ENCODE peak calls at places on chromosomes 4 and X, in nine cellular contexts. C, B, F, W, R, S, G, L and U are unnamed samples.

GRCh38 chr4:118327554-118328241 is 25.1 kb downstream of the PRSS12 start:
- DNase-seq in C (no peak), B (no peak), F (no peak), W (no peak), R (no peak), S (no peak), G (no peak), L (no peak), U (no peak)

GRCh38 chrX:107654778-107655761 is 26.8 kb downstream of the PRPS1 start:
- DNase-seq in C (no peak), B (peak), F (peak), W (peak), R (no peak), S (peak), G (peak), L (peak), U (peak)

GRCh38 chrX:103730746-103731508 is 20.2 kb downstream of the TMEM31 start:
- DNase-seq in C (peak), B (no peak), F (no peak), W (no peak), R (no peak), S (no peak), G (no peak), L (no peak), U (no peak)

GRCh38 chr4:72275381-72275780 is 243.6 kb downstream of the NPFFR2 start:
- DNase-seq in C (no peak), B (no peak), F (no peak), W (no peak), R (no peak), S (no peak), G (no peak), L (no peak), U (no peak)

GRCh38 chr4:139743027-139743426 is 77.4 kb downstream of the MGST2 start:
- DNase-seq in C (no peak), B (no peak), F (no peak), W (no peak), R (no peak), S (no peak), G (no peak), L (no peak), U (no peak)

GRCh38 chr4:132276185-132276584 is 872.9 kb upstream of the PCDH10 start:
- DNase-seq in C (no peak), B (no peak), F (no peak), W (no peak), R (no peak), S (no peak), G (no peak), L (no peak), U (no peak)

GRCh38 chr4:36189511-36190226 is 54.6 kb downstream of the ARAP2 start:
- DNase-seq in C (no peak), B (no peak), F (no peak), W (no peak), R (peak), S (no peak), G (no peak), L (no peak), U (no peak)

GRCh38 chr4:38923746-38924145 is 56.1 kb downstream of the FAM114A1 start:
- DNase-seq in C (no peak), B (no peak), F (no peak), W (no peak), R (no peak), S (no peak), G (no peak), L (no peak), U (no peak)

GRCh38 chr4:183175631-183176232 is 76.7 kb downstream of the WWC2 start:
- DNase-seq in C (no peak), B (no peak), F (no peak), W (no peak), R (no peak), S (no peak), G (peak), L (no peak), U (no peak)

GRCh38 chrX:144715356-144715755 is 531.9 kb upstream of the SPANXN1 start:
- DNase-seq in C (no peak), B (no peak), F (no peak), W (no peak), R (no peak), S (no peak), G (no peak), L (no peak), U (no peak)

GRCh38 chr4:133151301-133151680 is 2.2 kb downstream of the PCDH10 start:
- DNase-seq in C (no peak), B (no peak), F (peak), W (no peak), R (no peak), S (no peak), G (no peak), L (no peak), U (no peak)

GRCh38 chr4:156764145-156764544 is 207.5 kb downstream of the PDGFC start:
- DNase-seq in C (no peak), B (no peak), F (no peak), W (no peak), R (no peak), S (no peak), G (no peak), L (no peak), U (no peak)

GRCh38 chrX:130109429-130110378 is 593 bp downstream of the ELF4 start:
- DNase-seq in C (no peak), B (no peak), F (peak), W (no peak), R (no peak), S (peak), G (no peak), L (no peak), U (no peak)

GRCh38 chrX:143121471-143121870 is 95.7 kb downstream of the SPANXN4 start:
- DNase-seq in C (no peak), B (no peak), F (no peak), W (no peak), R (no peak), S (no peak), G (no peak), L (no peak), U (no peak)

GRCh38 chr4:84778041-84778440 is 188.4 kb downstream of the WDFY3 start:
- DNase-seq in C (no peak), B (no peak), F (no peak), W (no peak), R (no peak), S (no peak), G (no peak), L (no peak), U (no peak)

GRCh38 chrX:2888309-2888708 is 40.8 kb downstream of the ARSD start:
- DNase-seq in C (no peak), B (no peak), F (no peak), W (no peak), R (no peak), S (no peak), G (no peak), L (no peak), U (no peak)

GRCh38 chrX:18146954-18147353 is 73.7 kb downstream of the BEND2 start:
- DNase-seq in C (no peak), B (no peak), F (no peak), W (no peak), R (no peak), S (no peak), G (peak), L (no peak), U (no peak)

GRCh38 chrX:150692837-150693781 is at the start of gene MTMR1:
- DNase-seq in C (no peak), B (no peak), F (peak), W (no peak), R (no peak), S (peak), G (no peak), L (peak), U (peak)

GRCh38 chr4:37594095-37594494 is 92.1 kb downstream of the RELL1 start:
- DNase-seq in C (no peak), B (no peak), F (no peak), W (no peak), R (no peak), S (no peak), G (no peak), L (no peak), U (no peak)

GRCh38 chr4:140019619-140020367 is 134.2 kb downstream of the MAML3 start:
- DNase-seq in C (no peak), B (no peak), F (no peak), W (no peak), R (no peak), S (no peak), G (peak), L (no peak), U (no peak)

GRCh38 chr4:155173371-155173770 is 35.1 kb upstream of the NPY2R start:
- DNase-seq in C (no peak), B (no peak), F (no peak), W (no peak), R (no peak), S (no peak), G (no peak), L (no peak), U (no peak)

GRCh38 chr4:150242820-150243458 is 164.7 kb downstream of the DCLK2 start:
- DNase-seq in C (no peak), B (no peak), F (no peak), W (no peak), R (no peak), S (no peak), G (no peak), L (no peak), U (no peak)

GRCh38 chr4:145012841-145013240 is 85.2 kb downstream of the ANAPC10 start:
- DNase-seq in C (no peak), B (no peak), F (no peak), W (no peak), R (no peak), S (no peak), G (peak), L (no peak), U (no peak)

GRCh38 chrX:119467842-119468185 is 430 bp upstream of the SLC25A5 start:
- DNase-seq in C (no peak), B (no peak), F (no peak), W (no peak), R (no peak), S (no peak), G (no peak), L (no peak), U (no peak)

GRCh38 chr4:106264331-106264728 is 51.7 kb downstream of the TBCK start:
- DNase-seq in C (no peak), B (no peak), F (no peak), W (no peak), R (no peak), S (no peak), G (peak), L (no peak), U (no peak)

GRCh38 chr4:99853993-99854392 is 37.4 kb downstream of the DAPP1 start:
- DNase-seq in C (no peak), B (no peak), F (no peak), W (no peak), R (no peak), S (no peak), G (peak), L (no peak), U (no peak)

GRCh38 chr4:89773793-89774192 is 63.2 kb downstream of the SNCA start:
- DNase-seq in C (no peak), B (no peak), F (no peak), W (no peak), R (no peak), S (no peak), G (no peak), L (no peak), U (no peak)

GRCh38 chr4:48664938-48665337 is 115.1 kb downstream of the FRYL start:
- DNase-seq in C (no peak), B (no peak), F (no peak), W (no peak), R (no peak), S (no peak), G (no peak), L (no peak), U (no peak)

GRCh38 chrX:151370906-151371305 is 26.1 kb upstream of the VMA21 start:
- DNase-seq in C (no peak), B (no peak), F (no peak), W (no peak), R (no peak), S (no peak), G (peak), L (no peak), U (no peak)

GRCh38 chrX:103687073-103687695 is 685 bp upstream of the MORF4L2 start:
- DNase-seq in C (peak), B (peak), F (peak), W (no peak), R (no peak), S (peak), G (no peak), L (peak), U (peak)

GRCh38 chr4:53479731-53480525 is 102.5 kb downstream of the FIP1L1 start:
- DNase-seq in C (no peak), B (no peak), F (no peak), W (no peak), R (no peak), S (no peak), G (no peak), L (no peak), U (no peak)

GRCh38 chrX:39162322-39162721 is 361.1 kb downstream of the MID1IP1 start:
- DNase-seq in C (no peak), B (no peak), F (no peak), W (no peak), R (no peak), S (peak), G (no peak), L (no peak), U (peak)

GRCh38 chr4:3215733-3216132 is 33.2 kb upstream of the MSANTD1 start:
- DNase-seq in C (no peak), B (peak), F (peak), W (no peak), R (no peak), S (no peak), G (no peak), L (no peak), U (no peak)

GRCh38 chr4:98919996-98920395 is 8.9 kb downstream of the EIF4E start:
- DNase-seq in C (no peak), B (no peak), F (no peak), W (no peak), R (no peak), S (no peak), G (no peak), L (no peak), U (no peak)

GRCh38 chrX:1661048-1661921 is 46.4 kb downstream of the ASMT start:
- DNase-seq in C (no peak), B (no peak), F (no peak), W (peak), R (peak), S (no peak), G (peak), L (peak), U (peak)

GRCh38 chr4:3283916-3284315 is 8.9 kb upstream of the RGS12 start:
- DNase-seq in C (no peak), B (no peak), F (no peak), W (no peak), R (no peak), S (no peak), G (no peak), L (peak), U (no peak)

GRCh38 chr4:188061083-188061482 is 48.3 kb downstream of the TRIML2 start:
- DNase-seq in C (no peak), B (no peak), F (no peak), W (no peak), R (no peak), S (no peak), G (no peak), L (no peak), U (no peak)

GRCh38 chrX:101395789-101396188 is 5.0 kb downstream of the RPL36A start:
- DNase-seq in C (no peak), B (no peak), F (no peak), W (no peak), R (no peak), S (no peak), G (peak), L (no peak), U (no peak)

GRCh38 chr4:126172126-126172525 is 857.4 kb downstream of the FAT4 start:
- DNase-seq in C (no peak), B (no peak), F (no peak), W (no peak), R (peak), S (no peak), G (no peak), L (no peak), U (no peak)
- TF ChIP-seq EP300 in C (no peak), B (no peak), F (no peak), W (no peak), R (no peak), S (no peak), G (no peak), L (no peak), U (no peak)

DNA sequence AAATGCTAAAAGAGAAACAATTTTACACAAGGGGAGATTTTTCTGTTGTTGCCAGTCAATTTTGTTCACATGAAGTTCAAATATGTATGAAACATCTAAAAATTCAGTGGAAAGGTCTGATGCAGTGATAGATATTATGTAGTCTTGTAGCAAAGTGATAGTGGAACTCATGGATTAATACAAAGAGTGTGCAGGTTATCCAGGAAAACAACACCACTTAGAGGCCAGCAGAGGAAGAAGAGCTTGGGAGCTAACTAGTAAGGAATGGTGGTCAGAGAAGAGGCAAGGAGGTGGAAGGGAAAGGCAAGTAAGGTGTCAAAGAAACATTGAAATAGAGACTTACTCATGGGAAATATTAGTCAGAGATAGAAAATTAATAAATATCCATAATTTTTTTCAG is 395.6 kb downstream of the MAPK10 start:
- DNase-seq in C (no peak), B (no peak), F (no peak), W (no peak), R (no peak), S (no peak), G (no peak), L (no peak), U (no peak)
- TF ChIP-seq CTCF in C (no peak), B (no peak), F (peak), W (no peak), R (no peak), S (no peak), G (peak), L (no peak), U (peak)

GRCh38 chr4:1075266-1075665 is 38.1 kb downstream of the RNF212 start:
- DNase-seq in C (no peak), B (peak), F (no peak), W (no peak), R (no peak), S (no peak), G (no peak), L (no peak), U (no peak)

GRCh38 chr4:1075809-1076524 is 37.4 kb downstream of the RNF212 start:
- DNase-seq in C (no peak), B (peak), F (no peak), W (no peak), R (no peak), S (no peak), G (no peak), L (no peak), U (no peak)

GRCh38 chr4:1069394-1069793 is 44.0 kb downstream of the RNF212 start:
- DNase-seq in C (no peak), B (peak), F (no peak), W (no peak), R (no peak), S (no peak), G (no peak), L (no peak), U (no peak)

GRCh38 chr4:1074077-1074476 is 39.3 kb downstream of the RNF212 start:
- DNase-seq in C (no peak), B (peak), F (no peak), W (no peak), R (no peak), S (no peak), G (no peak), L (no peak), U (no peak)

DNA sequence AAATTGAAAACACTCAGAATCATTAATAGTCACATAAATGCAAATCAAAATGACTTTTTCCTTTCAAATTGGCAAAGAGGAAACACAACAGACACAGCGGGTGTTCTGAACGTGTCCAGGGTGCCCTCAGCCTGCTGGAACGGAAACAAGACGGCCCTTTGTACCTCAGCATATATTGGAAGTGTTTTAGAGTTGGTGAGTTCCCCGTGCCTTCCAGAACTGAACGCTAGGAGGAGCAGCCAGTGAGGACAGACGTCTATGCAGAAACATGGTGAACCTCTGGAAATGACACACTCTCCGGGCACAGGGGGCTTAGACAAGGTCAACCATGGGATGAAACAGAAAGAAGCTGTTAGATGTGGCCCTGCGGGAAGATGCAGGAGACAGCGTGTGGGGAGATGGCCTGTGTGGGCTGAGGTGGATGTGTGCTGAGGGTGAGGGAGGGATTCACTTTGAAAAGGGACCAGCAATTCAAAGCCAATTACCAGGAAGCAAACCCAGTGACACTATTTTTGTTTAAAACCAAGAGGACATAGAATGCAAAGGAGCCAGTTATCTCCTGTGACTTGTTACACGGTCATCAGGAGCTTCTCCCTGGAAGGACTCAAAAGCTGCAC is 40.4 kb downstream of the RNF212 start:
- DNase-seq in C (peak), B (peak), F (no peak), W (no peak), R (no peak), S (no peak), G (peak), L (peak), U (peak)
- TF ChIP-seq EP300 in C (peak), B (no peak), F (no peak), W (no peak), R (no peak), S (no peak), G (no peak), L (no peak), U (no peak)

GRCh38 chr4:8585186-8585585 is 5.0 kb downstream of the GPR78 start:
- DNase-seq in C (no peak), B (peak), F (peak), W (no peak), R (no peak), S (no peak), G (no peak), L (no peak), U (no peak)
- TF ChIP-seq CTCF in C (no peak), B (no peak), F (no peak), W (no peak), R (peak), S (no peak), G (no peak), L (no peak), U (no peak)